ENCODE peak calls at places on chromosomes 1 and 21, in five cellular contexts. G is RWPE1, Z is heart right ventricle, R is fibroblast of lung, Y is stomach. I is an unnamed sample.
A peak's percentile ranks its signal among the peaks of the same experiment; 100 is the strongest.

GRCh38 chr1:167881069-167881468 is 32.9 kb downstream of the ADCY10 start:
- DNase-seq in G (no peak), Z (no peak), R (peak; percentile 81), Y (no peak), I (no peak)

GRCh38 chr1:206661161-206661820 is 23.4 kb upstream of the MAPKAPK2 start:
- DNase-seq in G (no peak), Z (no peak), R (no peak), Y (no peak), I (no peak)

GRCh38 chr1:234589854-234590620 is 19.9 kb downstream of the IRF2BP2 start:
- DNase-seq in G (peak; percentile 58), Z (no peak), R (peak; percentile 40), Y (no peak), I (peak; percentile 72)

GRCh38 chr1:218464871-218465270 is 119.7 kb downstream of the TGFB2 start:
- DNase-seq in G (no peak), Z (no peak), R (no peak), Y (no peak), I (no peak)

GRCh38 chr1:21305900-21306189 is 15.6 kb upstream of the ECE1 start:
- DNase-seq in G (no peak), Z (no peak), R (no peak), Y (no peak), I (no peak)

GRCh38 chr1:205343431-205344009 is 13.2 kb downstream of the KLHDC8A start:
- DNase-seq in G (no peak), Z (no peak), R (no peak), Y (no peak), I (no peak)

GRCh38 chr1:117928881-117929339 is 511 bp downstream of the GDAP2 start:
- DNase-seq in G (peak; percentile 40), Z (peak; percentile 38), R (peak; percentile 61), Y (peak; percentile 54), I (peak; percentile 65)

GRCh38 chr21:16079830-16080229 is 350.0 kb downstream of the USP25 start:
- DNase-seq in G (no peak), Z (no peak), R (peak; percentile 84), Y (no peak), I (peak; percentile 20)

GRCh38 chr1:7476861-7477534 is 294.1 kb upstream of the VAMP3 start:
- DNase-seq in G (no peak), Z (no peak), R (no peak), Y (no peak), I (no peak)

GRCh38 chr21:45940621-45941337 is 40.8 kb upstream of the COL6A1 start:
- DNase-seq in G (no peak), Z (no peak), R (no peak), Y (no peak), I (no peak)

GRCh38 chr1:218939095-218939494 is 234.6 kb upstream of the LYPLAL1 start:
- DNase-seq in G (no peak), Z (no peak), R (no peak), Y (no peak), I (no peak)

GRCh38 chr1:22877112-22877915 is 95.4 kb downstream of the LACTBL1 start:
- DNase-seq in G (no peak), Z (no peak), R (no peak), Y (no peak), I (no peak)

GRCh38 chr1:11648732-11649158 is 5.5 kb downstream of the FBXO2 start:
- DNase-seq in G (peak; percentile 21), Z (no peak), R (no peak), Y (peak; percentile 58), I (no peak)

GRCh38 chr1:179586107-179586823 is 5.4 kb upstream of the TDRD5 start:
- DNase-seq in G (no peak), Z (peak; percentile 50), R (peak; percentile 42), Y (peak; percentile 85), I (peak; percentile 48)

GRCh38 chr21:45528028-45528705 is 14.1 kb downstream of the SLC19A1 start:
- DNase-seq in G (no peak), Z (peak; percentile 8), R (no peak), Y (peak; percentile 40), I (no peak)

GRCh38 chr1:248710305-248710900 is 7.8 kb upstream of the OR14I1 start:
- DNase-seq in G (no peak), Z (no peak), R (no peak), Y (no peak), I (no peak)

GRCh38 chr1:10606070-10606469 is 131.3 kb downstream of the PEX14 start:
- DNase-seq in G (no peak), Z (no peak), R (peak; percentile 71), Y (no peak), I (no peak)

GRCh38 chr1:78101514-78101913 is 55.7 kb downstream of the GIPC2 start:
- DNase-seq in G (peak; percentile 82), Z (no peak), R (peak; percentile 99), Y (peak; percentile 72), I (peak; percentile 45)

GRCh38 chr1:42282867-42283583 is 52.0 kb downstream of the FOXJ3 start:
- DNase-seq in G (no peak), Z (no peak), R (peak; percentile 50), Y (no peak), I (peak; percentile 25)

GRCh38 chr1:206581571-206581981 is 30.7 kb downstream of the EIF2D start:
- DNase-seq in G (no peak), Z (no peak), R (no peak), Y (no peak), I (no peak)

DNA sequence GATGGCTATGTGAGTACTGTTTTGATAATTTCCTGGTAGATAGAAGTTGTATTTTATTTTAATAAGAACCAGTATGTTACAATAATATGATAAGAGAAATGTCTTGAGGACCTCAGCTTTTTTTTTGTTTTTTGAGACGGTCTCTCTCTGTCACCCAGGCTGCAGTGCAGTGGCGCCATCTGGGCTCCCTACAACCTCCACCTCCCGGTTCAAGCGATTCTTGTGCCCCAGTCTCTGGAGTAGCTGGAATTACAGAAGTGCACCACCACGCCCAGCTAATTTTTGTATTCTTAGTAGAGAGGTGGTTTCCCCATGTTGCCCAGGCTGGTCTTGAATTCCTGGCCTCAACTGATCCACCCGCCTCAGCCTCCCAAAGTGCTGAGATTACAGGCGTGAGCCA is 968.1 kb upstream of the ADGRL4 start:
- DNase-seq in G (no peak), Z (no peak), R (no peak), Y (no peak), I (no peak)
- TF ChIP-seq CTCF in G (no peak), Z (no peak), R (no peak), Y (no peak), I (no peak)

GRCh38 chr21:35340273-35340672 is 291.2 kb upstream of the RUNX1 start:
- DNase-seq in G (no peak), Z (no peak), R (no peak), Y (peak; percentile 42), I (no peak)
- TF ChIP-seq CTCF in G (no peak), Z (no peak), R (no peak), Y (no peak), I (no peak)

DNA sequence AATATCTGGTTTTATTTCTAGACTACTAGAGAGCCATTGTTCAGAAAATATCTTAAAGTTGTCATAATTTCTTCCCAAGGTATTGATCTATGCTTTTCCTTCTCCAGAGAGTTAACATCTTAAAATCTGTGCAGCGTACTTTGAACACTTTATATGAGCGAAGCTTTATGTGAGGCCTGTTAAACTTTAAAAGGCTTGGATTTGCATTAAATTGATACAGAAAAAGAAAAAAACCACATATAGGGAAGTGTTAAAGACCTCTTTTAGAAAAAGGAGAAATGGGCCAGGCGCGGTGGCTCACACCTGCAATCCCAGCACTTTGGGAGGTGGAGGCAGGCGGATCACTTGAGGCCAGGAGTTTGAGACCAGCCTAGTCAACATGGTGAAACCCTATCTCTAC is 59.2 kb upstream of the MORC3 start:
- DNase-seq in G (no peak), Z (no peak), R (no peak), Y (no peak), I (no peak)
- TF ChIP-seq CTCF in G (peak; percentile 65), Z (no peak), R (no peak), Y (no peak), I (no peak)

GRCh38 chr1:98048234-98048633 is 127.4 kb upstream of the DPYD start:
- DNase-seq in G (peak; percentile 64), Z (peak; percentile 77), R (peak; percentile 94), Y (peak; percentile 77), I (peak; percentile 78)
- TF ChIP-seq CTCF in G (no peak), Z (no peak), R (peak; percentile 14), Y (no peak), I (no peak)

DNA sequence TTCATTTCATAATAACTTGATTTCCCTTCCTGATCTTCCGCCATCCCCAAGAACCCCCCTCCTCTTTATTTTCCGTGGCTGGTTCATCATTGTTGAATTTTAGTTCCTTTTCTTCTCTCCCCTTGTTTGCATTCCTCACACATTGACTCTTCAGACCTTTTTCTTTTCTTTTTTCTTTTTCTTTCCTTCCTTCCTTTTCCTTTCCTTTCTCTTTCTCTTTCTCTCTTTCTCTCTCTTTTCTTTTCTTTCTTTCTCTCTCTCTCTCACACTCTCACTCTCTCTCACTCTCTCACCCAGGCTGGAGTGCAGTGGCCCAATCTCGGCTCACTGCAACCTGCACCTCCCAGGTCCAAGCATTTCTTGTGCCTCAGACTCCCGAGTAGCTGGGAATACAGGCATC is 231.3 kb downstream of the FMN2 start:
- DNase-seq in G (no peak), Z (no peak), R (no peak), Y (no peak), I (no peak)
- TF ChIP-seq CTCF in G (no peak), Z (no peak), R (no peak), Y (no peak), I (no peak)

DNA sequence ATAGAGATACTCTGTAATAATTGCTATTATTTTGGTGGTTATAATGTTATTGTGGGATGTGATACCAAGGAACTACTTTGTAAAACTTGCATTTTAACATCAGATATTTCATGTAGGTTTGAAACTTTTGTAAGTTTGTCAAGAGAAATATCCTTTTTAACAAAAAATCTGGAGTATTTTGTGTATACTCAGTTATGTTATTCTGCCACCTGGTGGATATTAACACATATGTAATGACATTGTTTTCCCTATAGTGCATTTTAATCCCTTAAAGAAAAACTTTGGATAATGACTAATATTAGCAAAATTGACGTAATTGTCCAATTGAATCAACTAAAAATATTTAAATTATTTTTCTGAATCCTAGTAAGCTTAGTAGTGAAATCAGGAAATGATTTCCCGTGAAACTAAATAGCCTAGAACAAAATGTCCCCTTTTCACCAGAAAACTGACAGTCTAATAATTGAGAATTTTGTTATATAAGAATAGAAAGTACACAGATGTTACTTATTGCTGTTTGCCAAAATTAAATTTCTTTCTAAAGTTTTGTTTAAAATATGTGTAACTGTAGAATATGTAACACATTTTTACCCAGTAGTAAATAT is 39.6 kb downstream of the KCTD3 start:
- DNase-seq in G (peak; percentile 17), Z (no peak), R (no peak), Y (no peak), I (peak; percentile 50)
- TF ChIP-seq CTCF in G (peak; percentile 73), Z (peak; percentile 41), R (no peak), Y (no peak), I (peak; percentile 68)

GRCh38 chr1:97159342-97159741 is 437.8 kb downstream of the PTBP2 start:
- DNase-seq in G (no peak), Z (no peak), R (no peak), Y (no peak), I (no peak)
- TF ChIP-seq CTCF in G (no peak), Z (no peak), R (no peak), Y (no peak), I (no peak)

DNA sequence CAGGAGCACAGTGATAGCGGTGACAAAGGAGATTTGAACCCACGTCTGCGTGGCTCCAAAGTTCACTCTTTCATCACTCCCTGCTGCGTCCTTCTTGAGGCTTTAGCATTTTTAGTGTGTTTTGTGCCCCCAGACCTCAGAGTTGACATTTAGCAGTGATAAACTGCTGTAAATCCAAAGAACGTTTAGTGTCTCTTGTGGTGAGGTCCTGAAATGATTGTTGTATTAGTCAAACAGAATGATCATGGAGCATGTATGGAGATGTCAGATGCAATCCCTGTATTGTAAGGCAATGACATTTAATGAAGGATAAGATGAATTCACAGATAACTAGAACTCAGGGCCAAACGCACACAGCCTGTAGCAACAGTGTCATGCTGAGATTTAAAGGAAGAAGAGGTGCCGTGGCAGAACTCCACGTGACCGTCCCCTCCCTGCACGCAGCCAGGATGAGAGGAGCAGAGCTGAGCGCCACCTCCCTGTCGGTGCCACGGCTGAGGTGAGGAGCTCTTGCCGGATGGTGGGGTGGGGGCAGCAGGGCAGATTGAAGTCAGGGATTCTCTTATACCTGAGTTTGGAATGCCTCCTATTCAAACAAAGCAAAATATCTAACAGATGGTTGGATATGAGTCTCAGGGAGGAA is 30.0 kb downstream of the NTPCR start:
- DNase-seq in G (no peak), Z (no peak), R (peak; percentile 61), Y (no peak), I (no peak)
- TF ChIP-seq CTCF in G (no peak), Z (no peak), R (no peak), Y (no peak), I (no peak)